ENCODE peak calls at places on chromosomes 13 and 19, in eight cellular contexts. G is osteocyte; E is mesendoderm; A is anterior cingulate cortex; S is HEK293T; B is stimulated activated CD8-positive, alpha-beta memory T cell treated with anti-CD3 and anti-CD28 coated beads, Interleukin-7, amount 100 ng/mL, for 1 hour; P is AG08395; O is WTC11. I is an unnamed sample.
A peak's percentile ranks its signal among the peaks of the same experiment; 100 is the strongest.

GRCh38 chr19:15108145-15108844 is 1.1 kb downstream of the SYDE1 start:
- DNase-seq in G (no peak), E (peak; percentile 65), A (no peak), S (no peak), B (no peak), P (no peak), O (no peak), I (no peak)

GRCh38 chr19:32343550-32344262 is 1.7 kb upstream of the ZNF507 start:
- DNase-seq in G (no peak), E (peak; percentile 8), A (no peak), S (no peak), B (no peak), P (no peak), O (no peak), I (no peak)

GRCh38 chr19:3617463-3617862 is 9.1 kb downstream of the CACTIN start:
- DNase-seq in G (no peak), E (peak; percentile 26), A (no peak), S (no peak), B (no peak), P (no peak), O (peak; percentile 42), I (no peak)

GRCh38 chr13:110499621-110500281 is 61.8 kb downstream of the RAB20 start:
- DNase-seq in G (no peak), E (no peak), A (no peak), S (no peak), B (no peak), P (peak; percentile 83), O (no peak), I (no peak)

GRCh38 chr19:8036438-8037099 is 16.0 kb upstream of the CCL25 start:
- DNase-seq in G (no peak), E (no peak), A (no peak), S (no peak), B (no peak), P (no peak), O (no peak), I (no peak)

GRCh38 chr19:2235396-2236284 is 489 bp downstream of the PLEKHJ1 start:
- DNase-seq in G (no peak), E (peak; percentile 40), A (no peak), S (no peak), B (no peak), P (no peak), O (no peak), I (no peak)

GRCh38 chr13:42487221-42487620 is 86.7 kb upstream of the TNFSF11 start:
- DNase-seq in G (no peak), E (no peak), A (no peak), S (no peak), B (no peak), P (no peak), O (no peak), I (no peak)

GRCh38 chr13:50125306-50125555 is 110.0 kb downstream of the KCNRG start:
- DNase-seq in G (no peak), E (no peak), A (no peak), S (peak; percentile 31), B (no peak), P (no peak), O (no peak), I (no peak)

GRCh38 chr13:30870049-30870884 is 35.8 kb upstream of the MEDAG start:
- DNase-seq in G (peak; percentile 95), E (peak; percentile 93), A (no peak), S (peak; percentile 92), B (no peak), P (peak; percentile 94), O (peak; percentile 83), I (no peak)

GRCh38 chr13:113804703-113805430 is 45.8 kb downstream of the TMEM255B start:
- DNase-seq in G (no peak), E (no peak), A (no peak), S (no peak), B (no peak), P (no peak), O (peak; percentile 29), I (no peak)

GRCh38 chr13:31504918-31505317 is 234.4 kb upstream of the RXFP2 start:
- DNase-seq in G (no peak), E (no peak), A (no peak), S (no peak), B (no peak), P (no peak), O (no peak), I (no peak)

GRCh38 chr13:46668302-46668720 is 115.3 kb downstream of the LRCH1 start:
- DNase-seq in G (no peak), E (no peak), A (peak; percentile 24), S (no peak), B (no peak), P (peak; percentile 82), O (no peak), I (no peak)

GRCh38 chr13:83880275-83881027 is 1.8 kb downstream of the SLITRK1 start:
- DNase-seq in G (no peak), E (no peak), A (peak; percentile 34), S (no peak), B (no peak), P (no peak), O (peak; percentile 13), I (no peak)

GRCh38 chr13:40505196-40505595 is 161.2 kb downstream of the FOXO1 start:
- DNase-seq in G (no peak), E (no peak), A (no peak), S (no peak), B (no peak), P (no peak), O (no peak), I (no peak)

I was measured in activated CD4-positive, alpha-beta T cell treated with anti-CD3 and anti-CD28 coated beads, Interleukin-2, amount 50 U/mL, for 24 hours.